ENCODE peak calls at places on chromosomes 4 and X, in nine cellular contexts. C is uterus; J is breast epithelium; P is endodermal cell; O is AG10803; Q is suprapubic skin; G is CD4-positive, alpha-beta T cell; B is mucosa of descending colon; H is WERI-Rb-1. Z is an unnamed sample.

GRCh38 chrX:50638123-50638522 is 167.5 kb upstream of the DGKK start:
- DNase-seq in G (no peak), Q (no peak), H (no peak), B (no peak), O (no peak), C (peak), P (no peak), J (no peak), Z (no peak)

GRCh38 chr4:183164963-183165362 is 65.9 kb downstream of the WWC2 start:
- DNase-seq in P (no peak), C (no peak), J (no peak), H (no peak), Q (no peak), B (no peak), O (peak), G (no peak), Z (no peak)

GRCh38 chr4:55545133-55545532 is 1.6 kb downstream of the CLOCK start:
- DNase-seq in C (no peak), O (no peak), H (no peak), B (no peak), G (no peak), P (no peak), J (no peak), Q (no peak), Z (no peak)

GRCh38 chrX:46903458-46904242 is 8.6 kb upstream of the JADE3 start:
- DNase-seq in G (peak), H (peak), B (peak), P (peak), J (peak), O (peak), Q (peak), C (peak), Z (peak)

GRCh38 chrX:37816766-37817165 is 30.6 kb downstream of the DYNLT3 start:
- DNase-seq in C (no peak), H (no peak), O (no peak), P (no peak), J (no peak), G (no peak), B (no peak), Q (no peak), Z (no peak)

GRCh38 chr4:82469776-82470345 is 39.5 kb downstream of the ENOPH1 start:
- DNase-seq in B (no peak), H (no peak), O (peak), C (no peak), Q (no peak), J (no peak), P (peak), G (no peak), Z (peak)

GRCh38 chr4:189143255-189143654 is 797.4 kb upstream of the FRG1 start:
- DNase-seq in Q (no peak), J (no peak), H (no peak), G (no peak), O (no peak), C (no peak), B (no peak), P (no peak), Z (no peak)

GRCh38 chr4:111214371-111214770 is 591.5 kb upstream of the PITX2 start:
- DNase-seq in O (no peak), Q (no peak), P (no peak), H (no peak), B (no peak), J (no peak), G (no peak), C (no peak), Z (no peak)

GRCh38 chr4:20592666-20593065 is 107.6 kb upstream of the PACRGL start:
- DNase-seq in B (no peak), P (no peak), Q (no peak), J (no peak), H (no peak), C (no peak), G (no peak), O (peak), Z (no peak)

GRCh38 chrX:10722804-10723364 is 102.5 kb upstream of the MID1 start:
- DNase-seq in H (peak), Q (peak), B (peak), G (peak), O (peak), C (peak), P (peak), J (no peak), Z (no peak)

GRCh38 chrX:15468036-15468435 is 25.1 kb downstream of the PIR start:
- DNase-seq in J (no peak), P (peak), Q (peak), B (peak), C (peak), G (no peak), H (no peak), O (peak), Z (no peak)

GRCh38 chrX:19554786-19555185 is 39.5 kb upstream of the MAP3K15 start:
- DNase-seq in G (no peak), P (no peak), O (peak), Q (no peak), J (no peak), B (no peak), H (no peak), C (no peak), Z (no peak)

GRCh38 chr4:121421594-121421993 is 40.8 kb upstream of the QRFPR start:
- DNase-seq in O (no peak), Q (no peak), G (no peak), J (no peak), C (no peak), H (peak), P (no peak), B (no peak), Z (no peak)
- TF ChIP-seq CTCF in O (peak), Q (no peak), G (no peak), J (no peak), C (no peak), H (peak), P (peak), B (no peak), Z (peak)

GRCh38 chrX:119692241-119693031 is 532 bp downstream of the SEPTIN6 start:
- DNase-seq in B (peak), O (peak), Q (no peak), C (no peak), J (no peak), G (peak), H (peak), P (peak), Z (no peak)
- TF ChIP-seq CTCF in B (no peak), O (peak), Q (no peak), C (no peak), J (no peak), G (peak), H (no peak), P (peak), Z (peak)

DNA sequence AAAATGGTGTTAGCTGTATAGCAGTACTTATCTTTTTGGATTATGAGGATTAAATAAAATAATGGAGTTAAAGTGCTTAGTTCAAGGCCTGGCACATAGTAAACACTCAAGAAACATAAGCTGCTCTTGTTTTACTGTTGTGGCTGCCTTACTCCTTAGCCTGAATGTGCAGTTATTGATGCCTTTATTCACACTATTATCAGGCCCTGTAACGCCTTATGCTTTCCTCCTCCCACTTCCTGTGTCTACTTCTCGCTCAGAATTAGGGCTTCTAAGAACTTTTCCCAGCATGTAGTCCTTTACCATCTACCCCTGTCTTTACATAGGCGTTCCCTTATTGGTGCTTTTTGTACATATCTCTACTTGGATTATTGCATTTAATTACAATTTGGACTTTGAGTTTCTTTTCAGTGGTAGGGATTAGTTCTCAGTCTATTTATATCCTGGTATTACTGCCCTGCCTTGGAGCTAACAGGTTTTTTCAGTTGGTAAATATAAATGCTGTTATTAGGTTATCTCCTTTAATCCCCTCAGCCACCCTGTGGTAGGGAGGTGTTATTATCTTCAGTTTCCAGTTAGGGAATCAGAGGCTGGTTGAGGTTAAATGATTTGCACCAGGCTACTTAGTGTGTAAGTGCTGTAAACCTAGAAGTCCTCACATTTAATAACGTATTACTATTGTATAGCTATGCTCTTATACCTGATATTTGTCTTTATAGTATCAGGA is 83.9 kb downstream of the RBPJ start:
- DNase-seq in H (peak), O (no peak), P (no peak), J (no peak), B (no peak), G (no peak), C (no peak), Q (no peak), Z (no peak)
- TF ChIP-seq CTCF in H (peak), O (no peak), P (peak), J (no peak), B (no peak), G (no peak), C (no peak), Q (no peak), Z (peak)

GRCh38 chr4:169940460-169940859 is 85.7 kb downstream of the MFAP3L start:
- DNase-seq in C (no peak), O (no peak), Q (no peak), B (no peak), H (peak), G (no peak), J (no peak), P (peak), Z (no peak)
- TF ChIP-seq CTCF in C (no peak), O (peak), Q (no peak), B (no peak), H (peak), G (no peak), J (no peak), P (peak), Z (peak)

DNA sequence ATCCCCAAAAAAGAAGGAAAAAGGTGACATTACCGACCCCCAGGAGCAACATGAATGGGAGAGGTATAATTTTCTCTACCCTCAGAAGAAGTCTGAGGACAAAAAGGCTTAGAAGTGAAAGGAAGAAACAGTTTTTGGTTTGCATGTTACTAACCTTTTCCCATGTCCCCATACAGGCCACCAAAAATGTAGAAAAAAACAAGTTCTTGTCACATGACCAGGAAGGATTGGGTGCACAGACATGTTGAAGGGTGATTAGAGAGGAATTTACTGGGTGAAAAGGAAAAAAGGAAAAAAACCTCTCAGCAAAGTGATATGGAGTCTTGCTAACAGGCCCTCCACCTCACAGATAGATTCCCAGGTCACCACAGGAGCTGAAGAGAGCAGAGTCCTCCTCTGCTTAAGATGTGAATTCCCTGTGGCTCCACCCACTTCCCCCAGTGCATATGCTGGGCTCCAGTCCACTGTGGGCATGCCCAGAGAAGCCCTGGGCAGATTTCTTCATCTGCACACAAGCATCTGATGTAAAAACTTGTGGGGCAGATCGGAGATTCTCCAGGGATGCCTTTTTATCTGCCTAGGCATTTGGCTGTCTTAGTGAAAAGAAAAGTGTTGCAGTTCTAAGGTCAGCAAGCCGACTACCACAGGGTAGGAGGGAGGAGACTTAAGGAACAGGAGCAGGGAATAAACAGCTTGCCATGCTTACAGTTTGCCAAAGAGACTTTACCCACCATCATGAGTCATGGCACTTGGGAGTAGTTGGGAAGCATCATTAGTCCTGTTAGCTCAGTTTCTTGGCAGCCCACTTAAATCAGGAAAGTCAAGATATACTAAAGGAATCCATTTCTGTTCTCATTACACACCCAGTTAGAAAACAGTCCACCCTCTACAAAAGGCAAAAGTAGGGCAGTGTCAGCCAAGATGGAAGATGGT is 25.0 kb upstream of the PASD1 start:
- DNase-seq in B (no peak), H (no peak), J (no peak), C (no peak), P (no peak), Q (no peak), O (no peak), G (no peak), Z (no peak)
- TF ChIP-seq CTCF in B (no peak), H (no peak), J (no peak), C (no peak), P (no peak), Q (no peak), O (no peak), G (no peak), Z (no peak)

GRCh38 chr4:76630748-76631147 is 195.7 kb downstream of the SHROOM3 start:
- DNase-seq in J (no peak), O (peak), Q (no peak), H (no peak), B (no peak), G (no peak), C (no peak), P (no peak), Z (no peak)

GRCh38 chr4:76625316-76625715 is 190.3 kb downstream of the SHROOM3 start:
- DNase-seq in B (no peak), H (no peak), Q (no peak), J (no peak), G (no peak), C (no peak), O (no peak), P (no peak), Z (no peak)

GRCh38 chr4:76623217-76624060 is 188.4 kb downstream of the SHROOM3 start:
- DNase-seq in G (no peak), J (no peak), P (no peak), H (no peak), Q (no peak), B (peak), C (no peak), O (no peak), Z (no peak)

GRCh38 chr4:76624271-76624681 is 189.2 kb downstream of the SHROOM3 start:
- DNase-seq in O (peak), C (peak), P (peak), Q (no peak), B (peak), H (no peak), J (no peak), G (no peak), Z (no peak)

DNA sequence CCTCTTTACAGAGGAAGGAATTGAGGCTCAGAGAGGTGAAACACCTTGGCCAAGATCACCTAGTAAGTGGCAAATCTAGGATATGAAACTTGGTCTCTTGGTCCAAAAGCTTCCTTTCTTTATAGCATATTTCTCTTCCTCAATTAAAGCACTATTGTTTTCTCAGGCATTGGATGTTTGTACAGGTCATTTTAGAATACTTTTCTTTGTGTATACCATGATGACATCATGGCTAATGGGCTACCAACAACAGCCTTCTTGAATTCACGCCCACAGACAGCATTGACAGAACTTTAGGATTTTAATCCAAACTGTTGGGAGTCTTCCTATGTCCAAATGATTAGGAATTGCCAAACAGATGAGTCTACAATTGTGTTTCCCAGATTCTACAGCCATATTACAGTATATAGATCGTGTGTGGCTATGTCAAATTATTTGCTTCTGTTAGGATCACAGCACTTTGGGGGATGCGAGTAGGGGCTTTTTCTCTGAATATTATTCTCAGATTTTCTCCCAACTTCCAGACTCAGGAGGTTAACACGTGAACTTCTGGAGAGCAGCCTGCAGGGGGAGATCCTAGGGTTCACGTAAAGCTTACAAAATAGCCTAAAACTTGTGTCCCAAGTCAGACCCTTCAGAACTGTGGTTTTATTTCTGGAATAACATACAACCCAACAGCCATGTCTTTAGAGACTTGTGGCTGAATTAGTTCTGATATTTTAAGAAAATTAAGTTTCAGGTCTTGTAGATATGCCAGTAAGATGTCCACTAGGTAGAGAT is 191.8 kb downstream of the SHROOM3 start:
- DNase-seq in B (no peak), C (no peak), J (no peak), H (no peak), Q (no peak), P (peak), O (no peak), G (no peak), Z (no peak)
- TF ChIP-seq CTCF in B (no peak), C (no peak), J (no peak), H (peak), Q (no peak), P (peak), O (no peak), G (no peak), Z (peak)

GRCh38 chrX:132505116-132505515 is 16.3 kb upstream of the MBNL3 start:
- DNase-seq in P (no peak), H (no peak), B (peak), Q (no peak), G (no peak), C (no peak), O (peak), J (no peak), Z (no peak)
- TF ChIP-seq CTCF in P (peak), H (no peak), B (peak), Q (no peak), G (no peak), C (no peak), O (no peak), J (no peak), Z (no peak)

Z was measured in type B pancreatic cell.